ENCODE peak calls at places on chromosome 20, in five cellular contexts. X is ovary, J is astrocyte of the cerebellum, C is fibroblast of mammary gland, F is upper lobe of right lung. Z is an unnamed sample.

GRCh38 chr20:18312723-18313122 is 24.4 kb downstream of the ZNF133 start:
- DNase-seq in F (no peak), X (no peak), J (no peak), C (no peak), Z (no peak)

GRCh38 chr20:57126481-57127092 is 139.9 kb downstream of the BMP7 start:
- DNase-seq in J (no peak), F (peak; percentile 26), C (no peak), X (peak; percentile 23), Z (no peak)

GRCh38 chr20:7196481-7196880 is 429.0 kb downstream of the BMP2 start:
- DNase-seq in F (no peak), J (peak; percentile 8), X (no peak), C (peak; percentile 79), Z (no peak)

GRCh38 chr20:23412026-23412425 is 9.3 kb downstream of the NAPB start:
- DNase-seq in X (no peak), C (no peak), J (no peak), F (no peak), Z (no peak)

GRCh38 chr20:34096699-34097420 is 15.2 kb downstream of the EIF2S2 start:
- DNase-seq in F (no peak), J (no peak), X (no peak), C (no peak), Z (no peak)

GRCh38 chr20:13296070-13296469 is 75.0 kb downstream of the ISM1 start:
- DNase-seq in F (no peak), X (no peak), J (no peak), C (no peak), Z (no peak)

GRCh38 chr20:33863440-33864323 is 52.5 kb downstream of the CHMP4B start:
- DNase-seq in J (no peak), F (no peak), C (no peak), X (no peak), Z (no peak)

GRCh38 chr20:29427201-29428060 is 1830.0 kb upstream of the DEFB115 start:
- DNase-seq in C (no peak), X (no peak), J (no peak), F (no peak), Z (no peak)

GRCh38 chr20:24878657-24879056 is 70.4 kb upstream of the CST7 start:
- DNase-seq in F (no peak), J (no peak), X (no peak), C (no peak), Z (peak; percentile 4)

GRCh38 chr20:90651-91050 is 3.2 kb downstream of the DEFB125 start:
- DNase-seq in C (no peak), J (no peak), X (no peak), F (no peak), Z (no peak)

GRCh38 chr20:33444797-33445560 is 1.4 kb upstream of the SNTA1 start:
- DNase-seq in F (no peak), J (no peak), X (no peak), C (peak; percentile 22), Z (no peak)

GRCh38 chr20:55143605-55144004 is 668.2 kb downstream of the DOK5 start:
- DNase-seq in X (no peak), C (no peak), F (no peak), J (no peak), Z (no peak)

GRCh38 chr20:35004749-35005462 is 49.2 kb downstream of the MYH7B start:
- DNase-seq in J (no peak), C (no peak), F (no peak), X (peak; percentile 6), Z (no peak)

GRCh38 chr20:61736001-61736635 is 329.6 kb downstream of the TAF4 start:
- DNase-seq in F (no peak), X (no peak), J (no peak), C (no peak), Z (no peak)

GRCh38 chr20:51579137-51579536 is 36.6 kb upstream of the NFATC2 start:
- DNase-seq in X (no peak), C (peak; percentile 53), J (no peak), F (no peak), Z (no peak)

GRCh38 chr20:17108896-17109295 is 117.9 kb upstream of the PCSK2 start:
- DNase-seq in X (no peak), C (no peak), F (no peak), J (no peak), Z (no peak)

GRCh38 chr20:36883972-36884535 is 8.1 kb downstream of the TLDC2 start:
- DNase-seq in C (no peak), J (no peak), F (no peak), X (no peak), Z (no peak)

GRCh38 chr20:20461526-20461925 is 93.6 kb downstream of the INSM1 start:
- DNase-seq in J (no peak), C (no peak), F (no peak), X (no peak), Z (no peak)

GRCh38 chr20:33423141-33423834 is 20.3 kb downstream of the SNTA1 start:
- DNase-seq in C (peak; percentile 82), J (no peak), F (no peak), X (peak; percentile 55), Z (no peak)

GRCh38 chr20:33667245-33668086 is 723 bp downstream of the ACTL10 start:
- DNase-seq in J (peak; percentile 37), C (peak; percentile 79), X (peak; percentile 79), F (peak; percentile 86), Z (peak; percentile 56)

GRCh38 chr20:22312744-22313346 is 271.5 kb downstream of the FOXA2 start:
- DNase-seq in C (peak; percentile 49), X (no peak), F (no peak), J (peak; percentile 5), Z (peak; percentile 18)

GRCh38 chr20:9071976-9072726 is 3.3 kb downstream of the PLCB4 start:
- DNase-seq in C (no peak), X (no peak), F (no peak), J (no peak), Z (no peak)

GRCh38 chr20:9354579-9354978 is 159.8 kb upstream of the LAMP5 start:
- DNase-seq in J (no peak), F (no peak), C (no peak), X (no peak), Z (no peak)

GRCh38 chr20:11063459-11063858 is 389.7 kb upstream of the JAG1 start:
- DNase-seq in X (no peak), F (no peak), J (no peak), C (no peak), Z (no peak)

GRCh38 chr20:41138527-41139226 is 1.3 kb downstream of the PLCG1 start:
- DNase-seq in F (peak; percentile 56), J (no peak), C (no peak), X (no peak), Z (no peak)

GRCh38 chr20:10137533-10137932 is 81.1 kb upstream of the SNAP25 start:
- DNase-seq in F (no peak), X (no peak), J (no peak), C (no peak), Z (no peak)

GRCh38 chr20:4844766-4845465 is 123.2 kb downstream of the PRND start:
- DNase-seq in X (no peak), F (no peak), C (no peak), J (no peak), Z (peak; percentile 70)
- TF ChIP-seq CTCF in X (no peak), F (no peak), C (no peak), J (no peak), Z (no peak)

DNA sequence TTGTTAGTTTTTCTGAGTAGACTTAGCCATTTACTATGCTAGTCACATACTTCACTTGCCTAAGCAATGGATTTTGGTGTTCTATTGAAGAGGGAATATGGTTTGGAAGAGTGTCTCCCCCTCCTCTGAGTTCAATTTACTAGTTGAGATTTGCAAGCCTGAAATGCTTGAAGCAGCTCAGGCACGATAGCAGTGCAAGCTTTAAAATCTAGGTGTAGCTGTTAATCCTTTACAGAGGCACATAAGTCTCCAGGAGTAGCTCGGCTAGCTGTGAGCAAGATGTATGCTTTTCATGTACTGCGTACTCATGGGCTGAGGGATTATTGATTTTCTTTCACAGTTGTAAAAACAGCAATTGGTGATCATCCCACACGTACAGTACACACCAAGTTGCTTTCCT is 745 bp downstream of the FLRT3 start:
- DNase-seq in F (no peak), X (no peak), J (no peak), C (peak; percentile 26), Z (no peak)
- TF ChIP-seq CTCF in F (no peak), X (no peak), J (no peak), C (no peak), Z (no peak)

GRCh38 chr20:62901891-62902290 is 24.4 kb downstream of the DIDO1 start:
- DNase-seq in F (no peak), X (no peak), C (no peak), J (no peak), Z (no peak)

GRCh38 chr20:62899633-62900051 is 26.7 kb downstream of the DIDO1 start:
- DNase-seq in C (no peak), X (no peak), F (no peak), J (no peak), Z (no peak)

GRCh38 chr20:62900052-62900691 is 26.1 kb downstream of the DIDO1 start:
- DNase-seq in C (peak; percentile 71), F (peak; percentile 84), X (peak; percentile 77), J (no peak), Z (peak; percentile 92)

GRCh38 chr20:62898970-62899632 is 27.2 kb downstream of the DIDO1 start:
- DNase-seq in X (no peak), C (no peak), F (no peak), J (no peak), Z (peak; percentile 79)

DNA sequence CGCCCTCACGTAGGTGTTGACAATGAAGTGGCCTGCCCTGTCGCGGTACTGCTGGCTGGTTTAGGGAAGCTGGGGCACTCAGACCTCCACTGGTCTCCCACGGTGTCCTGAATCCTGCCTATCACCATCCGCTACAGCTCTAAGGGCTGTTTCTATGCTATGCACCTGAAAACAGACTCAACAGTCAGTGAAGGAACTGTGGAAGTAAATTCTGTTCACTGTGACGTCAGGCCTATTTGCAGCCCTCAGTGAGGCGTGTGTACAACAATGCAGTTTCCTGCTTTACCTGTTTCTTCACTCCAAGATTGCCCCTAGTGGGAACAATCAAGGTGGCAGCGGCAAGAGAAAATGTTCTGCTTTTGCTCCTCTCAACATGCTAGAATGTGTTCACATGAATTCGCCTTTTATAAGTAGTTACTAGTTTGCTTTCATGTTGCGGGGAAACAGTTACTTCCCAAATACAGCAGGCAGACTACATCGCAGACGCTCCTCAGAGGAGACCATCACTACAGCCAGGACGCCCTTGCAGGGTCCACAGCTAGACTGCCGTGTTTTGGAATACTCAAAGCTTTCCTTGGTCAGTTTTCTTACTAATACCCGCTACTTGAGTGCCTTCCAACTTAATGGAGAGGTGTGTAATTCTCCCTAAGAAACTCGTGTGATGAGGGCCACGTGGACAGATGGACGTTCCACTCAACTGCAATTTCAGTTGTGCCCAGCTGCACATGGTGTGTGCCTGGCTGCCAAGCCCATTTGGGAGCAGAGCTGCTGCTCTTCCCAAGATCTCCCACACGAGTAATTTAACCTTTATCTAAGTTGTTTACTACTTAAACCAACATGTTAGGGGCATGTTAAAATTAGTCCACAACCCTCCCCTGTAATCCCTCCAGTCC is 25.4 kb downstream of the DIDO1 start:
- DNase-seq in J (no peak), C (no peak), X (no peak), F (no peak), Z (no peak)
- TF ChIP-seq CTCF in J (peak; percentile 41), C (no peak), X (no peak), F (no peak), Z (no peak)

GRCh38 chr20:2671977-2672376 is 8.0 kb upstream of the IDH3B start:
- DNase-seq in X (no peak), F (no peak), C (no peak), J (no peak), Z (no peak)
- TF ChIP-seq CTCF in X (no peak), F (no peak), C (peak; percentile 17), J (peak; percentile 21), Z (peak; percentile 10)

DNA sequence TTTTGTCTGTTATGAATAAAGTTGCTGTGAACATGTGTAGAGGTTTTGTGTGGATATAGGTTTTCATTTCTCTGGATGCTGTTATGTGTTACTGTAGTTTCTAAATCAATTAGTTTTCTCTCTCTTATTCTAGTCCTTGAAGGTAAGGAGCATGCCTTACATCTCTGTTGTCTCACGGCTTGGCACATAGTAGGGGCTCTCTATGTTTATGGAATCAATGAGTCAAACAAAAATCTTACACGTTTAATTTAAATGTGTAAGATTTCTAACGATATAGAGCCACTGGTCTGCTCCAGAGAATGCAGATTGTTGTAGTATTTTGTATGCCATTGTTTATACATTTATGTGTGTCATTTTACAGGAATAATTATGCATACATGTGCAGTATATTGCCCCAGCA is 15.3 kb upstream of the DHX35 start:
- DNase-seq in X (no peak), C (no peak), F (no peak), J (no peak), Z (no peak)
- TF ChIP-seq CTCF in X (no peak), C (no peak), F (no peak), J (no peak), Z (no peak)

Z was measured in GM13976.